ENCODE peak calls at places on chromosomes 2 and 18, in nine cellular contexts. U is fibroblast of lung; W is breast epithelium; O is endothelial cell of umbilical vein; X is HepG2; B is CD4-positive, alpha-beta T cell; G is AG04450; F is pancreas; V is tibial nerve. K is an unnamed sample. For H3K9me3, the result is how much of the 10 kb centered on the place peaks cover.

GRCh38 chr18:13269599-13270011 is 51.0 kb downstream of the LDLRAD4 start:
- DNase-seq in U (no peak), W (no peak), O (no peak), X (no peak), B (no peak), G (no peak), F (no peak), V (no peak), K (no peak)

GRCh38 chr2:38264649-38265322 is 112.3 kb downstream of the ATL2 start:
- DNase-seq in U (no peak), W (no peak), O (no peak), X (no peak), B (no peak), G (no peak), F (no peak), V (no peak), K (no peak)

GRCh38 chr2:225137971-225138370 is 95.7 kb upstream of the DOCK10 start:
- DNase-seq in U (peak), W (no peak), O (no peak), X (no peak), B (no peak), G (no peak), F (no peak), V (no peak), K (no peak)

GRCh38 chr18:25019086-25019860 is 332.7 kb downstream of the ZNF521 start:
- DNase-seq in U (no peak), W (no peak), O (no peak), X (no peak), B (no peak), G (no peak), F (no peak), V (no peak), K (no peak)

GRCh38 chr2:157789933-157790511 is 86.1 kb downstream of the ACVR1 start:
- DNase-seq in U (peak), W (peak), O (no peak), X (no peak), B (no peak), G (no peak), F (peak), V (no peak), K (peak)

GRCh38 chr18:69725009-69725408 is 222.7 kb downstream of the CD226 start:
- DNase-seq in U (peak), W (no peak), O (no peak), X (no peak), B (no peak), G (peak), F (no peak), V (no peak), K (peak)

GRCh38 chr2:6883448-6884122 is 6.0 kb downstream of the RSAD2 start:
- DNase-seq in U (no peak), W (no peak), O (no peak), X (no peak), B (no peak), G (no peak), F (no peak), V (no peak), K (no peak)

GRCh38 chr2:25098558-25099486 is 56.9 kb downstream of the EFR3B start:
- DNase-seq in U (peak), W (no peak), O (peak), X (no peak), B (no peak), G (peak), F (no peak), V (no peak), K (no peak)

GRCh38 chr2:16051046-16051489 is 110.7 kb downstream of the MYCN start:
- DNase-seq in U (no peak), W (no peak), O (no peak), X (peak), B (no peak), G (no peak), F (no peak), V (no peak), K (no peak)

GRCh38 chr2:233193738-233194137 is 57.7 kb upstream of the ATG16L1 start:
- DNase-seq in U (no peak), W (no peak), O (no peak), X (no peak), B (no peak), G (no peak), F (no peak), V (no peak), K (no peak)

DNA sequence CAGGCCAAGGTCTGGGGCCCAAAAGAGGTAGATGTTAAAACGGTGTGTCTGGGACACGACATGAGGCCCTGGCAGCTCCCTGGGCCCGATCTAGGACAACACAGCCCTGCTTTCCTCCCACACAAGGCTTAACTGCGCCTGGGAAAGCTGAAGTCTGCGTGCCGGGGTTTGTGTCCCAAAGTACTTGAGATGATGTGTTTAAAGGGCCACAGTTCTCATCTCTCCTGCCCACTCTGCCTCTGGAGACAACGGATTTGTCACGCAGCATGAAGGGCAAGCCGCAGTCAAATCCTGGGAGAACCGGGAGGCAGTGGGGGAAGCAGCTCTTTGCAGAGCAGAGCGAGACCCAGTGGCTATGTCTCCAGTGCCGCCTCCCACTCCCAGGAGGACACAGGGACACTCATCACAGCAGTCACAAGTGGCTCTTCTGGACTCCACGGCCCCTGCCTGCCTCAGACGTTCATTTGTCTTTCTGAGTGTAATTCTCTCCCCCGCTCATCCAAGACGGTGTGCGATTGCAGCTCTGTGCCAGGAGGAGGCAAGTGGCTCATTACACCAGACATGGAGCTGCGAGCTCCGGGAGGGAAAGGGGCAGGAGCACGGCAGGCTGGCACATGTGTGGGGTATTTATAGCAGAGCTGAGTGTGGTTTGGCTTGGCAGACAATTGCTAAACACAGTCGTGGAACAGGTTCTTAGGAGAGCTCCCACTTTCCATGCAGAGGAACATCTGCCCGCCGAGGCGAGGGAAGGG is 57.7 kb upstream of the SEMA4C start:
- DNase-seq in U (no peak), W (peak), O (no peak), X (no peak), B (no peak), G (no peak), F (no peak), V (no peak), K (no peak)
- TF ChIP-seq CTCF in U (no peak), W (no peak), O (no peak), X (no peak), B (no peak), G (peak), F (no peak), V (peak), K (peak)

GRCh38 chr2:241279413-241279812 is 36.1 kb downstream of the HDLBP start:
- DNase-seq in U (peak), W (no peak), O (no peak), X (peak), B (no peak), G (no peak), F (no peak), V (no peak), K (no peak)

GRCh38 chr2:241285596-241285995 is 29.9 kb downstream of the HDLBP start:
- DNase-seq in U (no peak), W (no peak), O (no peak), X (no peak), B (no peak), G (no peak), F (no peak), V (no peak), K (no peak)

GRCh38 chr2:241279828-241280227 is 35.6 kb downstream of the HDLBP start:
- DNase-seq in U (no peak), W (no peak), O (no peak), X (no peak), B (no peak), G (no peak), F (no peak), V (no peak), K (no peak)

GRCh38 chr2:241280291-241280690 is 35.2 kb downstream of the HDLBP start:
- DNase-seq in U (no peak), W (no peak), O (no peak), X (no peak), B (no peak), G (no peak), F (no peak), V (no peak), K (no peak)

GRCh38 chr2:241282553-241282952 is 32.9 kb downstream of the HDLBP start:
- DNase-seq in U (no peak), W (no peak), O (no peak), X (no peak), B (no peak), G (no peak), F (no peak), V (no peak), K (no peak)
- H3K9me3 ChIP-seq in U (under half), W (under half), O (under half), X (under half), B (under half), G (under half), F (under half), V (under half), K (under half)

GRCh38 chr18:79776674-79777073 is 21.1 kb upstream of the KCNG2 start:
- DNase-seq in U (no peak), W (no peak), O (no peak), X (no peak), B (no peak), G (no peak), F (no peak), V (no peak), K (no peak)
- TF ChIP-seq CTCF in U (no peak), W (no peak), O (no peak), X (no peak), B (no peak), G (no peak), F (no peak), V (no peak), K (no peak)

GRCh38 chr2:239836021-239836765 is 188.9 kb downstream of the NDUFA10 start:
- DNase-seq in U (no peak), W (no peak), O (no peak), X (no peak), B (no peak), G (no peak), F (no peak), V (no peak), K (no peak)
- H3K9me3 ChIP-seq in U (under half), W (under half), O (under half), X (under half), B (under half), G (under half), F (under half), V (under half), K (under half)

GRCh38 chr2:71226391-71226964 is 425 bp downstream of the PAIP2B start:
- DNase-seq in U (no peak), W (peak), O (peak), X (no peak), B (no peak), G (no peak), F (peak), V (no peak), K (no peak)
- TF ChIP-seq CTCF in U (no peak), W (no peak), O (no peak), X (peak), B (no peak), G (no peak), F (no peak), V (peak), K (no peak)

GRCh38 chr2:188604579-188604978 is 312.9 kb downstream of the GULP1 start:
- DNase-seq in U (no peak), W (no peak), O (no peak), X (no peak), B (no peak), G (no peak), F (no peak), V (no peak), K (no peak)

GRCh38 chr2:188600536-188601210 is 309.0 kb downstream of the GULP1 start:
- DNase-seq in U (peak), W (no peak), O (no peak), X (no peak), B (no peak), G (peak), F (no peak), V (no peak), K (no peak)

GRCh38 chr2:188599140-188599539 is 307.5 kb downstream of the GULP1 start:
- DNase-seq in U (no peak), W (no peak), O (peak), X (no peak), B (no peak), G (no peak), F (no peak), V (no peak), K (no peak)

GRCh38 chr2:188601391-188601790 is 309.7 kb downstream of the GULP1 start:
- DNase-seq in U (no peak), W (no peak), O (no peak), X (no peak), B (no peak), G (no peak), F (no peak), V (no peak), K (no peak)

GRCh38 chr2:188601927-188602326 is 310.3 kb downstream of the GULP1 start:
- DNase-seq in U (peak), W (no peak), O (no peak), X (no peak), B (no peak), G (no peak), F (no peak), V (no peak), K (no peak)
- H3K9me3 ChIP-seq in U (under half), W (under half), O (under half), X (under half), B (under half), G (under half), F (under half), V (under half), K (under half)

GRCh38 chr2:178756343-178756742 is 50.9 kb downstream of the TTN start:
- DNase-seq in U (no peak), W (no peak), O (no peak), X (no peak), B (no peak), G (peak), F (no peak), V (no peak), K (no peak)

GRCh38 chr2:178756843-178757242 is 50.4 kb downstream of the TTN start:
- DNase-seq in U (peak), W (no peak), O (no peak), X (no peak), B (no peak), G (no peak), F (no peak), V (no peak), K (no peak)

GRCh38 chr2:178764097-178764496 is 43.1 kb downstream of the TTN start:
- DNase-seq in U (no peak), W (no peak), O (no peak), X (no peak), B (no peak), G (no peak), F (no peak), V (no peak), K (no peak)

GRCh38 chr2:178767099-178768060 is 39.8 kb downstream of the TTN start:
- DNase-seq in U (no peak), W (no peak), O (no peak), X (no peak), B (no peak), G (no peak), F (no peak), V (no peak), K (no peak)

GRCh38 chr2:178761759-178762371 is 45.4 kb downstream of the TTN start:
- DNase-seq in U (peak), W (no peak), O (peak), X (peak), B (no peak), G (peak), F (peak), V (no peak), K (no peak)
- TF ChIP-seq CTCF in U (peak), W (no peak), O (peak), X (peak), B (peak), G (peak), F (peak), V (peak), K (peak)

GRCh38 chr18:14922031-14922430 is 174.1 kb downstream of the ANKRD30B start:
- DNase-seq in U (no peak), W (no peak), O (no peak), X (no peak), B (no peak), G (no peak), F (no peak), V (no peak), K (no peak)
- H3K9me3 ChIP-seq in U (under half), W (under half), O (under half), X (under half), B (under half), G (half or more), F (under half), V (under half), K (under half)

GRCh38 chr2:71555798-71556454 is 102.6 kb downstream of the DYSF start:
- DNase-seq in U (no peak), W (no peak), O (no peak), X (peak), B (no peak), G (no peak), F (no peak), V (no peak), K (no peak)

GRCh38 chr2:71556811-71557210 is 103.5 kb downstream of the DYSF start:
- DNase-seq in U (no peak), W (no peak), O (peak), X (no peak), B (no peak), G (no peak), F (no peak), V (no peak), K (no peak)

GRCh38 chr2:71558300-71559051 is 105.1 kb downstream of the DYSF start:
- DNase-seq in U (no peak), W (no peak), O (no peak), X (no peak), B (no peak), G (no peak), F (no peak), V (no peak), K (no peak)

GRCh38 chr2:71559080-71559827 is 105.9 kb downstream of the DYSF start:
- DNase-seq in U (no peak), W (no peak), O (no peak), X (no peak), B (no peak), G (no peak), F (no peak), V (no peak), K (no peak)

GRCh38 chr2:71557321-71557720 is 104.0 kb downstream of the DYSF start:
- DNase-seq in U (no peak), W (no peak), O (no peak), X (no peak), B (no peak), G (no peak), F (no peak), V (no peak), K (no peak)
- TF ChIP-seq CTCF in U (no peak), W (no peak), O (no peak), X (peak), B (no peak), G (no peak), F (no peak), V (no peak), K (no peak)

GRCh38 chr2:31266804-31267203 is 32.9 kb downstream of the EHD3 start:
- DNase-seq in U (no peak), W (no peak), O (no peak), X (no peak), B (no peak), G (no peak), F (no peak), V (no peak), K (no peak)

GRCh38 chr2:31270136-31270535 is 36.2 kb downstream of the EHD3 start:
- DNase-seq in U (peak), W (no peak), O (no peak), X (no peak), B (no peak), G (no peak), F (no peak), V (no peak), K (no peak)

GRCh38 chr2:31267437-31268120 is 33.6 kb downstream of the EHD3 start:
- DNase-seq in U (no peak), W (no peak), O (no peak), X (no peak), B (no peak), G (no peak), F (no peak), V (no peak), K (no peak)

GRCh38 chr2:31269087-31269486 is 35.1 kb downstream of the EHD3 start:
- DNase-seq in U (peak), W (no peak), O (no peak), X (no peak), B (no peak), G (no peak), F (no peak), V (no peak), K (no peak)

DNA sequence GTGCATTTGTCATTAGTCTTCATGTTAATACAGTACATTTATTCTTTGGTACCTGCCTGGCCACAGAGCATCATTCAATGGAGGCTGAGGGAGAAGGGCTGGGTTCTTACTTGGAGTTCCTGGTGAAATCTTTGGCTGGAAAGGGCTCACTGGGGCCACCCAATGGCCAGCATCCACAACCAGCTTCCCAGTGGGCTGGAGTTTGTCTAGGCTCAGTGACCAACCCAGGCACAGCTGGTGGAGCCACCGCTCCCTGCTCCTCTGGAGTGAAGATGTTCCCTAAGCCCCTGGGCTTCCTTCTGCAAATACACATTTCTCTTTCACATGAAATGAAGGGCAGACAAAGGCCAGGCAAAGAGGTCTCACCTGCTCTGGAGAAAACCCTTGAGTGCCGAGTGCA is 34.4 kb downstream of the EHD3 start:
- DNase-seq in U (no peak), W (no peak), O (no peak), X (no peak), B (no peak), G (no peak), F (no peak), V (no peak), K (no peak)
- H3K9me3 ChIP-seq in U (under half), W (under half), O (under half), X (under half), B (under half), G (under half), F (under half), V (under half), K (under half)

K was measured in thoracic aorta.